ENCODE peak calls at places on chromosomes 3 and 15, in ten cellular contexts. D is choroid plexus epithelial cell, N is lung, A is colonic mucosa, W is astrocyte of the cerebellum, I is lower lobe of right lung, Y is cardiac muscle cell, C is AG10803, E is heart left ventricle, S is H1. X is an unnamed sample.

GRCh38 chr15:65926459-65926858 is 57.2 kb downstream of the RAB11A start:
- DNase-seq in D (no peak), N (no peak), A (no peak), W (no peak), I (no peak), Y (no peak), C (no peak), E (no peak), S (no peak), X (no peak)

GRCh38 chr3:144821583-144821982 is 850.0 kb downstream of the DIPK2A start:
- DNase-seq in D (peak), N (no peak), A (no peak), W (peak), I (no peak), Y (no peak), C (peak), E (no peak), S (no peak), X (peak)

GRCh38 chr15:31374489-31374888 is 47.9 kb downstream of the KLF13 start:
- DNase-seq in D (no peak), N (no peak), A (peak), W (no peak), I (no peak), Y (no peak), C (peak), E (no peak), S (no peak), X (no peak)

GRCh38 chr3:135966349-135966695 is 794 bp downstream of the PPP2R3A start:
- DNase-seq in D (peak), N (no peak), A (no peak), W (peak), I (no peak), Y (peak), C (no peak), E (no peak), S (no peak), X (peak)

GRCh38 chr3:178845446-178846118 is 226.0 kb downstream of the ZMAT3 start:
- DNase-seq in D (peak), N (no peak), A (no peak), W (peak), I (no peak), Y (no peak), C (peak), E (no peak), S (no peak), X (peak)

GRCh38 chr3:152185941-152186630 is 82.6 kb upstream of the MBNL1 start:
- DNase-seq in D (no peak), N (no peak), A (no peak), W (no peak), I (no peak), Y (no peak), C (peak), E (no peak), S (no peak), X (peak)

GRCh38 chr3:36210840-36211655 is 169.3 kb upstream of the STAC start:
- DNase-seq in D (peak), N (no peak), A (no peak), W (peak), I (no peak), Y (no peak), C (peak), E (no peak), S (no peak), X (no peak)

GRCh38 chr3:138768126-138768525 is 66.6 kb downstream of the PIK3CB start:
- DNase-seq in D (no peak), N (no peak), A (no peak), W (no peak), I (no peak), Y (no peak), C (no peak), E (no peak), S (peak), X (no peak)

GRCh38 chr3:23203651-23204111 is 554 bp downstream of the UBE2E2 start:
- DNase-seq in D (peak), N (peak), A (peak), W (no peak), I (peak), Y (peak), C (peak), E (peak), S (peak), X (peak)

GRCh38 chr3:165895919-165896318 is 58.7 kb upstream of the BCHE start:
- DNase-seq in D (no peak), N (no peak), A (no peak), W (no peak), I (no peak), Y (peak), C (no peak), E (no peak), S (peak), X (no peak)

GRCh38 chr3:173745952-173746682 is 348.6 kb downstream of the NLGN1 start:
- DNase-seq in D (no peak), N (no peak), A (no peak), W (no peak), I (no peak), Y (no peak), C (peak), E (no peak), S (no peak), X (no peak)

GRCh38 chr3:197520311-197521276 is 35.2 kb downstream of the BDH1 start:
- DNase-seq in D (peak), N (peak), A (peak), W (no peak), I (peak), Y (no peak), C (peak), E (peak), S (peak), X (peak)

GRCh38 chr15:93584021-93584420 is 495.0 kb upstream of the RGMA start:
- DNase-seq in D (no peak), N (no peak), A (peak), W (no peak), I (no peak), Y (no peak), C (no peak), E (no peak), S (no peak), X (no peak)

GRCh38 chr15:49331951-49332350 is 91.1 kb upstream of the FGF7 start:
- DNase-seq in D (peak), N (no peak), A (no peak), W (no peak), I (no peak), Y (no peak), C (peak), E (no peak), S (no peak), X (no peak)

GRCh38 chr15:57647071-57647790 is 55.5 kb downstream of the MYZAP start:
- DNase-seq in D (no peak), N (no peak), A (no peak), W (no peak), I (no peak), Y (no peak), C (no peak), E (no peak), S (no peak), X (no peak)
- H3K4me3 ChIP-seq in D (no peak), N (no peak), A (no peak), W (no peak), I (no peak), Y (no peak), C (no peak), E (peak), S (no peak), X (no peak)

DNA sequence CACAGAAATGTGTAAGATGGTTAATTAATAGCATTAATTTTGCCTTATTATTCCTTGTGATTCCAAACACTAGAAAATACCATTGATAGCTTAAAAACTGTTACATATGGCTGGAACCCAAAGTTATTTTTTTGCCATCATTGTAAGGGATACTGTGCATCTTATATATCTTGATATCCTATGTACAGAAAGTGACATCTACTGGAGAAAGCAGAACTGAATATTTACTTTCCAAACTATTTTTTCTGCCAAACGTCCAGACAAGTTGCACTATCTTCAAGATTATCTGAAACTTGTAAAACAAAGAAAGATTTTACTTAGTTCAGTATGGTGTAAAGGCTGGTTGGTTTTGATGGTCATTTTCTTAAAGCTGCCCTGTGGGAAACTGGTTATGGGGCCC is 33.3 kb upstream of the MEIS2 start:
- DNase-seq in D (peak), N (no peak), A (no peak), W (peak), I (no peak), Y (no peak), C (peak), E (no peak), S (no peak), X (peak)
- TF ChIP-seq CTCF in D (peak), N (no peak), A (no peak), W (no peak), I (peak), Y (peak), C (peak), E (peak), S (no peak), X (peak)

GRCh38 chr3:58335432-58335947 is 2.8 kb downstream of the PXK start:
- DNase-seq in D (no peak), N (no peak), A (no peak), W (no peak), I (no peak), Y (no peak), C (no peak), E (no peak), S (no peak), X (no peak)
- H3K4me3 ChIP-seq in D (peak), N (no peak), A (no peak), W (no peak), I (peak), Y (no peak), C (peak), E (no peak), S (no peak), X (peak)

GRCh38 chr3:105883798-105884377 is 15.1 kb upstream of the CBLB start:
- DNase-seq in D (no peak), N (no peak), A (no peak), W (no peak), I (no peak), Y (no peak), C (no peak), E (no peak), S (no peak), X (no peak)

GRCh38 chr3:105880681-105881290 is 12.0 kb upstream of the CBLB start:
- DNase-seq in D (no peak), N (no peak), A (no peak), W (no peak), I (no peak), Y (no peak), C (no peak), E (no peak), S (no peak), X (no peak)

GRCh38 chr3:105877625-105877913 is 8.8 kb upstream of the CBLB start:
- DNase-seq in D (no peak), N (no peak), A (no peak), W (no peak), I (no peak), Y (no peak), C (no peak), E (no peak), S (no peak), X (no peak)

GRCh38 chr3:105876745-105877624 is 8.2 kb upstream of the CBLB start:
- DNase-seq in D (peak), N (no peak), A (no peak), W (no peak), I (no peak), Y (no peak), C (no peak), E (no peak), S (no peak), X (no peak)

DNA sequence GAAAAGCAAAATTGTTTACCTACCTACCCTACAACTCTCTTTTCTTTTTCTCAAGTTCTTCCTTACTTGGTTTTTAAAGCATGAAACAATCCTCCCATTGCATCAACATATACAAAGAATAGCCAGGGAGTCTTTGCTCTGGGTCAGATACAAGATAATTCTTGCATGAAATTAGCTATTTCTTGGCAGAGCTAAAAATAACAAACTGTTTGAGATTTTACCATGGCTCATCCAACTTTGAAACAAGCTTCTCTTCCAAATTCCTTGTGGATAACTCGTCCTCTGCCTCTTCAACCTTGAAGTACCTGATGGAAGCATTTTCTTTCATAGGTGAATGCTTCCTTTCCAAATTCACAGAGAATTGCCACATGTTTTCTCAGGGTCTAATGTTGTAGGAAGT is 9.2 kb upstream of the CBLB start:
- DNase-seq in D (peak), N (no peak), A (no peak), W (peak), I (no peak), Y (no peak), C (peak), E (no peak), S (no peak), X (no peak)
- TF ChIP-seq CTCF in D (no peak), N (no peak), A (no peak), W (no peak), I (no peak), Y (no peak), C (no peak), E (no peak), S (no peak), X (no peak)

DNA sequence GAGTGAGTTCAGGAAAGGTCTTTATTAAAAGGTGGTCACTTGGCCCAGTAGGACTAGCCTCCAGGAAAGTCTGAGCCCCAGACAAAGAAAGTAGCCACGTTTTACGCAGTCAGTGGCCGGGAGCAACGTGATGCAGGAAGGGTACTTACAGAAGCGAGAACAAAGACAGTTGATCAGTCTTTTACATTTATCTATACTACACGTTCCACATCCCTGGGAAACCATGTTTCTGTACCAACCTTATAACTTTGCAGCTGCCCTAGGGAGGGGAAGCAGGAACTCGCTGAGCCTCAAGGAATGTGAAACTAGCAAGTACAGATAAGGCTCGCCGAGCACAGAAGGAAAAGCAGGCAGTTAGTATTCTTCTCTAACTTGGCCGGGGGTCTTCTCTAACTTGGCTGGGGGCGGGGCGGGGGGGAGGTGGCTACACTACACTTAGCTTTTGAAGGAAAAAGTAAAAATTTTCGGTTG is 3.4 kb upstream of the KNL1 start:
- DNase-seq in D (peak), N (no peak), A (no peak), W (no peak), I (no peak), Y (peak), C (no peak), E (no peak), S (no peak), X (peak)
- H3K4me3 ChIP-seq in D (no peak), N (no peak), A (no peak), W (no peak), I (no peak), Y (no peak), C (no peak), E (no peak), S (no peak), X (peak)

GRCh38 chr15:85579957-85580694 is 199.7 kb downstream of the AKAP13 start:
- DNase-seq in D (peak), N (no peak), A (peak), W (no peak), I (no peak), Y (no peak), C (peak), E (peak), S (no peak), X (no peak)

GRCh38 chr15:85582719-85583089 is 202.3 kb downstream of the AKAP13 start:
- DNase-seq in D (peak), N (no peak), A (peak), W (no peak), I (no peak), Y (no peak), C (peak), E (peak), S (no peak), X (peak)

GRCh38 chr15:85582076-85582718 is 201.8 kb downstream of the AKAP13 start:
- DNase-seq in D (peak), N (no peak), A (peak), W (no peak), I (no peak), Y (no peak), C (peak), E (no peak), S (no peak), X (peak)

GRCh38 chr15:85580914-85581313 is 200.5 kb downstream of the AKAP13 start:
- DNase-seq in D (peak), N (no peak), A (peak), W (no peak), I (peak), Y (no peak), C (no peak), E (peak), S (no peak), X (no peak)

DNA sequence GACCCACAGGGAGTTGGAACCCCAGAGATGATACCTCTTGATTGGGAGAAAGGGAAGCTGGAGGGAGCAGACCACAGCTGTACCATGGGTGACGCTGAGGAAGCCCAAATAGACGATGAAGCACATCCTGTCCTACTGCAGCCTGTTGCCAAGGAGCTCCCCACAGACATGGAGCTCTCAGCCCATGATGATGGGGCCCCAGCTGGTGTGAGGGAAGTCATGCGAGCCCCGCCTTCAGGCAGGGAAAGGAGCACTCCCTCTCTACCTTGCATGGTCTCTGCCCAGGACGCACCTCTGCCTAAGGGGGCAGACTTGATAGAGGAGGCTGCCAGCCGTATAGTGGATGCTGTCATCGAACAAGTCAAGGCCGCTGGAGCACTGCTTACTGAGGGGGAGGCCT is 201.1 kb downstream of the AKAP13 start:
- DNase-seq in D (no peak), N (no peak), A (peak), W (no peak), I (peak), Y (no peak), C (no peak), E (peak), S (no peak), X (no peak)
- TF ChIP-seq CTCF in D (no peak), N (no peak), A (no peak), W (no peak), I (no peak), Y (no peak), C (no peak), E (no peak), S (no peak), X (no peak)

GRCh38 chr3:13279532-13279910 is 140.6 kb downstream of the NUP210 start:
- DNase-seq in D (no peak), N (no peak), A (no peak), W (no peak), I (peak), Y (no peak), C (no peak), E (no peak), S (no peak), X (no peak)
- H3K4me3 ChIP-seq in D (no peak), N (no peak), A (no peak), W (no peak), I (no peak), Y (no peak), C (no peak), E (no peak), S (no peak), X (no peak)

GRCh38 chr15:23866832-23867231 is 179.7 kb upstream of the NDN start:
- DNase-seq in D (no peak), N (no peak), A (no peak), W (no peak), I (no peak), Y (peak), C (no peak), E (no peak), S (no peak), X (no peak)
- TF ChIP-seq CTCF in D (peak), N (no peak), A (no peak), W (peak), I (peak), Y (peak), C (peak), E (no peak), S (no peak), X (no peak)

GRCh38 chr3:119122350-119122749 is 23.6 kb upstream of the TEX55 start:
- DNase-seq in D (no peak), N (no peak), A (no peak), W (no peak), I (no peak), Y (no peak), C (no peak), E (no peak), S (no peak), X (no peak)
- H3K4me3 ChIP-seq in D (no peak), N (no peak), A (no peak), W (no peak), I (no peak), Y (no peak), C (no peak), E (no peak), S (no peak), X (no peak)

X was measured in fibroblast of villous mesenchyme.